ENCODE peak calls at places on chromosomes 5 and 9, in six cellular contexts. E is H1, N is IMR-90, C is neuronal stem cell, U is mesenchymal stem cell, D is trophoblast cell. F is an unnamed sample.

GRCh38 chr5:28164568-28164967 is 1126.2 kb upstream of the CDH9 start:
- DNase-seq in E (no peak), N (no peak), C (no peak), U (no peak), D (no peak), F (no peak)

GRCh38 chr5:53446908-53447307 is 33.5 kb upstream of the FST start:
- DNase-seq in E (no peak), N (peak), C (no peak), U (no peak), D (peak), F (no peak)

GRCh38 chr5:157563373-157564148 is 12.0 kb downstream of the ADAM19 start:
- DNase-seq in E (no peak), N (peak), C (no peak), U (peak), D (no peak), F (no peak)

GRCh38 chr9:113511047-113511521 is 47.6 kb downstream of the RGS3 start:
- DNase-seq in E (no peak), N (no peak), C (no peak), U (no peak), D (no peak), F (no peak)

GRCh38 chr5:112514062-112514561 is 95.0 kb upstream of the EPB41L4A start:
- DNase-seq in E (no peak), N (no peak), C (no peak), U (no peak), D (no peak), F (no peak)

GRCh38 chr9:95834281-95834907 is 41.1 kb upstream of the ERCC6L2 start:
- DNase-seq in E (no peak), N (peak), C (no peak), U (no peak), D (peak), F (no peak)

GRCh38 chr9:75604661-75605060 is 285.8 kb upstream of the PCSK5 start:
- DNase-seq in E (no peak), N (no peak), C (no peak), U (no peak), D (no peak), F (no peak)

GRCh38 chr5:137342764-137343163 is 156.4 kb downstream of the SPOCK1 start:
- DNase-seq in E (no peak), N (no peak), C (no peak), U (no peak), D (no peak), F (no peak)

GRCh38 chr9:137318976-137319375 is 16.9 kb upstream of the NRARP start:
- DNase-seq in E (no peak), N (peak), C (no peak), U (peak), D (peak), F (peak)

GRCh38 chr5:59296317-59297264 is 596.9 kb downstream of the PDE4D start:
- DNase-seq in E (no peak), N (peak), C (no peak), U (peak), D (peak), F (no peak)

GRCh38 chr5:162817381-162817780 is 620.0 kb upstream of the CCNG1 start:
- DNase-seq in E (no peak), N (no peak), C (no peak), U (no peak), D (no peak), F (no peak)

GRCh38 chr5:154078305-154078704 is 39.5 kb downstream of the MFAP3 start:
- DNase-seq in E (no peak), N (no peak), C (no peak), U (no peak), D (no peak), F (no peak)

GRCh38 chr5:102388235-102388634 is 92.2 kb upstream of the SLCO4C1 start:
- DNase-seq in E (no peak), N (no peak), C (no peak), U (no peak), D (no peak), F (no peak)

GRCh38 chr9:14497476-14497875 is 183.5 kb upstream of the NFIB start:
- DNase-seq in E (no peak), N (no peak), C (no peak), U (no peak), D (no peak), F (no peak)

GRCh38 chr9:130041648-130042405 is 1.2 kb downstream of the FNBP1 start:
- DNase-seq in E (no peak), N (peak), C (peak), U (peak), D (peak), F (no peak)

GRCh38 chr5:54249210-54250028 is 61.0 kb downstream of the ARL15 start:
- DNase-seq in E (no peak), N (peak), C (no peak), U (peak), D (no peak), F (no peak)

GRCh38 chr9:96413312-96414221 is 4.6 kb downstream of the ZNF367 start:
- DNase-seq in E (no peak), N (no peak), C (no peak), U (no peak), D (no peak), F (no peak)

GRCh38 chr9:107648153-107648716 is 158.7 kb upstream of the KLF4 start:
- DNase-seq in E (no peak), N (no peak), C (no peak), U (no peak), D (no peak), F (no peak)

GRCh38 chr9:128393971-128394370 is 22.8 kb downstream of the URM1 start:
- DNase-seq in E (no peak), N (no peak), C (no peak), U (no peak), D (no peak), F (no peak)

GRCh38 chr5:117748336-117748735 is 1173.7 kb upstream of the SEMA6A start:
- DNase-seq in E (no peak), N (no peak), C (no peak), U (no peak), D (no peak), F (peak)

GRCh38 chr5:88690619-88691560 is 192.1 kb downstream of the MEF2C start:
- DNase-seq in E (no peak), N (peak), C (no peak), U (peak), D (peak), F (peak)

GRCh38 chr9:105007143-105007542 is 79.2 kb upstream of the ABCA1 start:
- DNase-seq in E (no peak), N (peak), C (no peak), U (peak), D (peak), F (no peak)

GRCh38 chr5:127028822-127029457 is 1.4 kb downstream of the MARCHF3 start:
- DNase-seq in E (no peak), N (peak), C (no peak), U (peak), D (peak), F (no peak)

DNA sequence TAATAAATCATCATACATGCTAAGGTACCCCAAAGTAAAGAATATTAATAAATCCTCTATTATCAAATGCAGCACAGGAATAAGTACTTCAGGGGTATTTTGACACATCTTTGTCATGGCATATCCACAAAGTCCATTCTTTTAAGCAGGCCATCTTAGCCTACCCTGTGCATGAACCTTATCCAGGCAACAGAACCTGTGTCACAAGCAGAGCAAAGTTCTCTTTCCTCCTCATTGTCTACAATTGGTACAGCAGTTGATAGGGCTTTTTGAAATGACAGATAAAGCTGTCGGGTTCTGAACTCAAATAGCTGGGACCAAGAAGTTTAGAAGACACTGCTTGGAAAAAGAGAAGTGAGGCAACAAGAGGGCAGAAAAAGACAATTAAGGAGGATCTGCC is 30.8 kb upstream of the PURA start:
- DNase-seq in E (no peak), N (no peak), C (no peak), U (no peak), D (no peak), F (no peak)
- H4K91ac ChIP-seq in E (no peak), N (no peak), C (no peak), U (no peak), D (no peak), F (no peak)

GRCh38 chr5:93604119-93604963 is 21.3 kb downstream of the NR2F1 start:
- DNase-seq in E (no peak), N (peak), C (no peak), U (peak), D (no peak), F (peak)
- H3K9ac ChIP-seq in E (no peak), N (peak), C (no peak), U (no peak), D (no peak), F (no peak)

GRCh38 chr5:129973716-129974426 is 69.6 kb downstream of the CHSY3 start:
- DNase-seq in E (no peak), N (peak), C (no peak), U (peak), D (peak), F (no peak)
- H4K91ac ChIP-seq in E (no peak), N (no peak), C (no peak), U (no peak), D (no peak), F (no peak)

GRCh38 chr5:177430972-177431316 is 4.5 kb downstream of the GRK6 start:
- DNase-seq in E (no peak), N (no peak), C (no peak), U (no peak), D (no peak), F (no peak)
- H3K9ac ChIP-seq in E (no peak), N (no peak), C (no peak), U (no peak), D (no peak), F (no peak)

DNA sequence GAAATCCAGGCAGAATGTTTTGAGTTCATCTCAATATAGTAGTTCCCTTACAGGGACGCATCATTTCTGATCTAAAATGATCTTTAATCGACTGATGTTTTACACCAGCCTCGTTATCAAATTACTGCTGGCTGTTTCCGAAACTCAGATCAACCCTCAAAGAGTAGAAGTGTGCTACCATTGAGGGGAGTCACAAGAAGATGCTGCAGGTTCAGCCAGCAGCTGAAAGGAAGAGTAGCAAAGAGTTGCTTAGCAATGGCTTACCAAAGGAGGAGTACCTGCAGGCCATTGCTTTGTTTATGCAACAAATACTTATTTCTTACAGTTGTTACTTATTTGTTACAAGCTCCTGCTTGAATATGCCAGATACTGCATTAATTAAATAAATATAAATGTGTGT is 144.1 kb downstream of the EBF1 start:
- DNase-seq in E (no peak), N (no peak), C (no peak), U (no peak), D (no peak), F (no peak)
- H4K91ac ChIP-seq in E (no peak), N (no peak), C (no peak), U (no peak), D (no peak), F (no peak)

GRCh38 chr5:43020294-43020711 is 19.8 kb downstream of the ANXA2R start:
- DNase-seq in E (no peak), N (peak), C (no peak), U (no peak), D (no peak), F (peak)

GRCh38 chr5:43016217-43016779 is 23.8 kb downstream of the ANXA2R start:
- DNase-seq in E (no peak), N (no peak), C (no peak), U (no peak), D (no peak), F (peak)

GRCh38 chr5:43019293-43019614 is 20.9 kb downstream of the ANXA2R start:
- DNase-seq in E (no peak), N (no peak), C (no peak), U (no peak), D (no peak), F (no peak)

GRCh38 chr5:43017438-43017820 is 22.7 kb downstream of the ANXA2R start:
- DNase-seq in E (no peak), N (peak), C (no peak), U (peak), D (peak), F (peak)

DNA sequence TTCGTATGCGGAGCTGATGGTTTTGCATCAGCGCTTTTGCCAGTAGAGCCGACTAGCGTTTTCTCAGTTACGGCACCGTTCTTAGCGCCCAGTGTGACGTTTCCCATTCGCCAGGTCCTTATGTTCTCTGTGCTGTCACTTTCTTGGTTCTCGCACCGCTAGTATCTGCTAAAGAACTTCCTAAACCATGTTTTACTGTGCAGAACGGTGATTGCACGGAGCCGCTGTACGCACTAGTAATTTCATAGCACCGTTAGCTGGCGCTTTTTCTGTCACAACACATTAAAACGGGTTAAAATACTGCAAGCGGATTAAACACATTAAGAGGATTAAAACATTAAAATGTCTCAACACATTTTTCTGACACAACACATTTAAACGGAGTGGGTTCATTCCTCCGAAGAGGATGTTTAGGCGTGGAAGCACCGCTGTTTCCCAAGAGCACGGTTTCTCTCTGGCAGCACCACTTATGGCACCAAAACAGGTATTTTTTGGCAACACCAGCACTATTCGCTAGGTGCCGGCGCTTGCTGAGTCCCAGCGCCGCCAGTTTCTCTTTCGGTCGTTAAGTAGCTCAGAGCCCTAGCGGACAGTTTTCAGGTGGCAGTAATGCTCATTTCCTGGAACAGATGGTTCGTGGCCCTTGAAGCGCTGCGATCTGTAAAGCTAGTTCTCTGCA is 20.4 kb downstream of the ANXA2R start:
- DNase-seq in E (no peak), N (peak), C (no peak), U (peak), D (peak), F (peak)
- H3K9ac ChIP-seq in E (no peak), N (peak), C (no peak), U (peak), D (no peak), F (no peak)

DNA sequence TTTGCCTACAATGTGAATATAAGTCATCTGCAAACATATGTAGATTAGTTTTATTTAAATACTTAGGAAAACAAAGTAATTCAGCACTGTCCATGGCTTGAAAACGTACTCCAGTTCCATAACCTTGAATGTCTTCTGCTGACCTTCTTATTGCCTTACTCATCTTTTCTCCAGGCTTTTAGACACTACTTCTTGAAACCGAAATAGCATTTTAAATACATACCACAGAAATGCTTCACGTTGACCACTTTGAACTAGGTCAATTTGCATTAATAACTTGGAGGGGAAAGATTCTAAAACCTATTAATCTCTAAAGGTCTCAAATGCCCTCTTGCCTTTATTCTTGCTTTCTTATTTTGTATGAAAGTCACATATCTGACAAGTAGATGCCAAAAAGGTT is 995.4 kb upstream of the ACO1 start:
- DNase-seq in E (no peak), N (no peak), C (no peak), U (no peak), D (no peak), F (no peak)
- H4K91ac ChIP-seq in E (no peak), N (no peak), C (no peak), U (no peak), D (no peak), F (no peak)

GRCh38 chr9:37037137-37037743 is 3.2 kb upstream of the PAX5 start:
- DNase-seq in E (no peak), N (no peak), C (no peak), U (no peak), D (no peak), F (peak)

GRCh38 chr9:37039065-37039464 is 5.0 kb upstream of the PAX5 start:
- DNase-seq in E (no peak), N (no peak), C (no peak), U (no peak), D (no peak), F (no peak)

GRCh38 chr9:37036237-37037136 is 2.4 kb upstream of the PAX5 start:
- DNase-seq in E (no peak), N (peak), C (no peak), U (peak), D (peak), F (peak)

GRCh38 chr9:37035472-37036236 is 1.6 kb upstream of the PAX5 start:
- DNase-seq in E (no peak), N (no peak), C (no peak), U (peak), D (peak), F (peak)

GRCh38 chr9:37037744-37038640 is 3.9 kb upstream of the PAX5 start:
- DNase-seq in E (no peak), N (no peak), C (no peak), U (no peak), D (no peak), F (peak)
- H3K9ac ChIP-seq in E (no peak), N (no peak), C (peak), U (no peak), D (no peak), F (no peak)

GRCh38 chr9:87445646-87446045 is 52.0 kb upstream of the DAPK1 start:
- DNase-seq in E (no peak), N (peak), C (peak), U (peak), D (peak), F (peak)

GRCh38 chr9:87441251-87441650 is 56.4 kb upstream of the DAPK1 start:
- DNase-seq in E (no peak), N (peak), C (no peak), U (peak), D (peak), F (no peak)

GRCh38 chr9:87443461-87443860 is 54.2 kb upstream of the DAPK1 start:
- DNase-seq in E (no peak), N (no peak), C (no peak), U (no peak), D (no peak), F (no peak)

GRCh38 chr9:87443006-87443405 is 54.7 kb upstream of the DAPK1 start:
- DNase-seq in E (no peak), N (no peak), C (no peak), U (no peak), D (no peak), F (no peak)

DNA sequence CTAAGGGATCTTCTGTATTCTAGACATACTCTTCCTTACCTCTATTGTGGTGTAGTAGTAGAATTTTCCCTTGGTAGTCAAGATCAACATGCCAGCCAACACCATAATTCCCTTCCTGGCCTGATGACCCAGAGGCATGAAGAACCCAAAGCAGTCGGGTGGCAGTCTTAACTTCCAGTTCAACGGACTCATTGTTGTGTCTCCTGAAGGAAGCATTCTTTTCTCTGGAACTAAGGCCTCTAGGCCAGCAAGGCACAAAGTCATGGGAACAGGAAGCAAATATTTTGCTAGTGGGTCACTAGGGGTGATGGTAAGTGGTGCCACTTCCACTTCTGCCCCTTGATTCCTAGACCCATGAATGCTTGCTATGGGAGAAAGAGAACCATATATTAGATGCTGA is 55.2 kb upstream of the DAPK1 start:
- DNase-seq in E (no peak), N (no peak), C (no peak), U (no peak), D (peak), F (no peak)
- H4K91ac ChIP-seq in E (no peak), N (no peak), C (no peak), U (no peak), D (no peak), F (no peak)

DNA sequence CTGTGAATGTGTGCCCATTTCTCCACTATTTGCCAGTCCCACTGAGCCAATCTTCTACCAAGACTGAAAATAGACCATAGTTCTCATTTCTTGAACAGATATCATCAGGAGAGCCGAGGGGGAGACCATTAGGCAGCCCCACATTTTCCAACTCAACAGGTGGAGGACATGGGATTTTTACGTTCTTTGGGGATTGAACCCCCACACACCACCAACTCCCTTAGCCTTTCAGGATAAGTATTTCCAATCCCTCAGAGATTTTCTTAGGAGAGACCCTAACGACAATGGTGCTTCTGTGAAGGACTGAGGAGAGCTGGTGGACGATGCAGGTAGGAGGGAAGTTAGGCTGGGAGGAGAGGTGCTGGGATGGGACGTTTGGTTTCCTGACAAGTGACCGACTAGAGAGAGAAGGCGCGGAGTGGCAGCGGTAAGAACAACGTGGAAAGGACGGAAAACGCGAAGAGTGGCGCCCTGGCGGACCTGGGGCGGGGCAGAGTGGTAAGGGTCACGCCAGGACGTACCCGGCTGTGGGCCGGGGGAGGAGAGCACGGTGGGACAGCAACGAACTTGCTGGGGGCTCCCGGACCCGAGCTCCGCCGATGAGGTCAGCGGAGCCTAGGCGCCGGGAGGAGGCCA is 681 bp upstream of the CHSY3 start:
- DNase-seq in E (no peak), N (no peak), C (no peak), U (no peak), D (no peak), F (no peak)
- H3K9ac ChIP-seq in E (no peak), N (peak), C (peak), U (peak), D (peak), F (no peak)

F was measured in H9.